ENCODE peak calls at places on chromosomes 4 and X, in five cellular contexts. A is right lobe of liver, H is esophagus squamous epithelium, Z is lower lobe of right lung, N is GM23248. L is an unnamed sample. For H3K4me1 and H3K9me3, the result is how much of the 10 kb centered on the place peaks cover.

GRCh38 chrX:9643807-9644206 is 121.8 kb downstream of the GPR143 start:
- DNase-seq in N (no peak), A (no peak), H (no peak), Z (no peak), L (no peak)

GRCh38 chr4:136412708-136413107 is 1119.6 kb downstream of the PCDH18 start:
- DNase-seq in Z (no peak), N (no peak), A (no peak), H (no peak), L (no peak)

GRCh38 chr4:73257995-73258667 is 467 bp downstream of the ANKRD17 start:
- DNase-seq in N (peak), Z (no peak), A (no peak), H (no peak), L (peak)

GRCh38 chr4:113838421-113838820 is 76.9 kb upstream of the CAMK2D start:
- DNase-seq in N (no peak), H (no peak), Z (no peak), A (no peak), L (no peak)

GRCh38 chrX:49860867-49861535 is 18.3 kb upstream of the USP27X start:
- DNase-seq in N (no peak), H (no peak), Z (no peak), A (no peak), L (peak)

GRCh38 chr4:6222761-6223292 is 22.5 kb upstream of the JAKMIP1 start:
- DNase-seq in A (no peak), Z (no peak), H (no peak), N (no peak), L (no peak)

GRCh38 chrX:70087857-70088256 is 25.6 kb downstream of the OTUD6A start:
- DNase-seq in H (no peak), A (no peak), Z (no peak), N (peak), L (no peak)

GRCh38 chr4:23369331-23369730 is 520.5 kb downstream of the PPARGC1A start:
- DNase-seq in H (no peak), A (no peak), N (no peak), Z (no peak), L (no peak)

GRCh38 chrX:109926743-109927662 is 75.9 kb upstream of the TMEM164 start:
- DNase-seq in Z (no peak), H (no peak), N (no peak), A (no peak), L (no peak)

GRCh38 chr4:99323761-99324160 is 2.6 kb upstream of the ADH1B start:
- DNase-seq in N (peak), H (no peak), Z (no peak), A (peak), L (no peak)

GRCh38 chr4:5982156-5982973 is 35.9 kb downstream of the C4orf50 start:
- DNase-seq in A (no peak), H (no peak), N (no peak), Z (no peak), L (no peak)

GRCh38 chr4:186260504-186261448 is 5.2 kb upstream of the F11 start:
- DNase-seq in H (no peak), Z (no peak), N (no peak), A (peak), L (no peak)

GRCh38 chr4:30821891-30822612 is 101.9 kb downstream of the PCDH7 start:
- DNase-seq in A (no peak), N (peak), Z (no peak), H (no peak), L (no peak)

GRCh38 chr4:159105761-159106243 is 2.9 kb downstream of the RAPGEF2 start:
- DNase-seq in A (no peak), N (peak), H (no peak), Z (no peak), L (peak)

GRCh38 chr4:98448923-98449322 is 187.7 kb downstream of the RAP1GDS1 start:
- DNase-seq in Z (no peak), H (no peak), N (no peak), A (no peak), L (no peak)

GRCh38 chr4:7902101-7902553 is 37.5 kb downstream of the AFAP1 start:
- DNase-seq in Z (no peak), N (no peak), H (no peak), A (no peak), L (no peak)
- H3K4me1 ChIP-seq in Z (under half), N (half or more), H (under half), A (under half), L (under half)

DNA sequence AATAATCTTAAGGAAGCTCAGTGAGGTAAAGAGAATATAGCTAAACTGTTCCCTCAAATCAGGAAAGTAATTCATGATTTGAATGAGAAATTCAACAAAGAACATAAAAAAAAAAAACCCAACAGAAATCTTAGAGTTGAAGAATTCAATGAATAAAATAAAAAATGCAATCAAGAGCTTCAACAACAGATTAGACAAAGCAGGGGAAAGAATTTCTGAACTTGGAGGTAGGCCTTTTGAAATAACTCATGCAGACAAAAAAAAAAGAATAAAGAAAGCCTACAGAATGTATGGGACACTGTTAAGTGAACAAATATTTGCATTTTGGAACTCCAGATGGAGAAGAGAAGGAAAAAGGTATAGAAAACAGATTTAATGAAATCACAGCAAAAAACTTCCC is 77.9 kb downstream of the CBR4 start:
- DNase-seq in Z (no peak), H (no peak), A (no peak), N (no peak), L (no peak)
- H3K9me3 ChIP-seq in Z (under half), H (under half), A (under half), N (under half), L (under half)

GRCh38 chr4:41880022-41880837 is 55.0 kb upstream of the TMEM33 start:
- DNase-seq in Z (no peak), N (no peak), H (no peak), A (no peak), L (no peak)

GRCh38 chr4:41878991-41879491 is 56.2 kb upstream of the TMEM33 start:
- DNase-seq in N (no peak), H (no peak), Z (no peak), A (no peak), L (no peak)

GRCh38 chr4:41878170-41878941 is 56.9 kb upstream of the TMEM33 start:
- DNase-seq in Z (no peak), N (no peak), A (no peak), H (no peak), L (no peak)

GRCh38 chr4:41880840-41881831 is 54.1 kb upstream of the TMEM33 start:
- DNase-seq in H (no peak), N (peak), Z (no peak), A (no peak), L (no peak)

DNA sequence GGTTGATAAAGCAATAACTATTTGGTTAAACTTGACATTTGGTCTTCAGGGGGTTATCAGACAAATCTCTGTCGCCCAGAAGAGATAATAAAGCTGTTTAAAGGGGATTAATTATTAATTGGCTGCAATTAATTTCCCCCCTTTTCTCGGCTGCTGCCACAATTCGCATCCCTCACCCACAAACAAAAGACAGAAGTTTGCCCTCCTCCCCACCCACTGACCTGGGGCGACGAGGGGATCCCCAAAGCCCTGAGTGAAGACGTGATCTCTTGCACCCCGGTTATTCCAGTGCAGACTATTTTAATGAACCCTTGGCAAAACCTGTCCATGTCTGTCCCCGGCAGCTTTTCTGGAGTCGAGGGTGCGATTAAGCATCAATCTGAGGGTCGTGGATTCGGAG is 55.7 kb upstream of the TMEM33 start:
- DNase-seq in H (no peak), A (no peak), Z (no peak), N (no peak), L (no peak)
- H3K4me1 ChIP-seq in H (under half), A (under half), Z (under half), N (under half), L (under half)

GRCh38 chr4:453267-453666 is 45.7 kb downstream of the ZNF721 start:
- DNase-seq in A (no peak), N (no peak), H (no peak), Z (no peak), L (no peak)
- H3K9me3 ChIP-seq in A (half or more), N (under half), H (half or more), Z (half or more), L (half or more)

L was measured in Caco-2.